ENCODE peak calls at places on chromosomes 13 and 19, in five cellular contexts. N, L, A, Z and D are unnamed samples.

GRCh38 chr13:59680429-59681024 is 483.2 kb downstream of the DIAPH3 start:
- DNase-seq in N (no peak), L (no peak), A (no peak), Z (no peak), D (no peak)

GRCh38 chr19:7941895-7942596 is 1.4 kb downstream of the TIMM44 start:
- DNase-seq in N (no peak), L (no peak), A (no peak), Z (no peak), D (no peak)

GRCh38 chr13:23679214-23679613 is 109.0 kb downstream of the TNFRSF19 start:
- DNase-seq in N (no peak), L (no peak), A (no peak), Z (no peak), D (no peak)

GRCh38 chr19:13832096-13832495 is 36.9 kb downstream of the ZSWIM4 start:
- DNase-seq in N (no peak), L (no peak), A (no peak), Z (no peak), D (no peak)

GRCh38 chr13:104949840-104950805 is 1585.3 kb downstream of the EFNB2 start:
- DNase-seq in N (no peak), L (no peak), A (no peak), Z (no peak), D (no peak)

GRCh38 chr13:95296326-95296939 is 4.8 kb downstream of the ABCC4 start:
- DNase-seq in N (no peak), L (peak; percentile 24), A (no peak), Z (peak; percentile 1), D (no peak)

GRCh38 chr19:38265213-38265861 is 964 bp downstream of the SPINT2 start:
- DNase-seq in N (no peak), L (no peak), A (no peak), Z (no peak), D (no peak)

GRCh38 chr19:410243-410781 is 1.4 kb upstream of the C2CD4C start:
- DNase-seq in N (no peak), L (no peak), A (no peak), Z (no peak), D (no peak)

GRCh38 chr13:27354379-27354778 is 70.0 kb upstream of the GTF3A start:
- DNase-seq in N (no peak), L (no peak), A (no peak), Z (no peak), D (no peak)

GRCh38 chr13:51342706-51343105 is 3.2 kb downstream of the SERPINE3 start:
- DNase-seq in N (no peak), L (no peak), A (no peak), Z (no peak), D (no peak)

GRCh38 chr13:52842440-52842839 is 6.0 kb downstream of the PCDH8 start:
- DNase-seq in N (no peak), L (no peak), A (no peak), Z (no peak), D (no peak)

GRCh38 chr19:55308281-55308680 is 16.9 kb downstream of the TMEM150B start:
- DNase-seq in N (peak; percentile 42), L (no peak), A (no peak), Z (no peak), D (no peak)

GRCh38 chr19:17244618-17245534 is 843 bp downstream of the NR2F6 start:
- DNase-seq in N (no peak), L (no peak), A (no peak), Z (no peak), D (no peak)

GRCh38 chr13:85812282-85812681 is 13.1 kb upstream of the SLITRK6 start:
- DNase-seq in N (no peak), L (no peak), A (no peak), Z (no peak), D (no peak)

GRCh38 chr19:28020631-28021315 is 1192.2 kb downstream of the UQCRFS1 start:
- DNase-seq in N (no peak), L (no peak), A (no peak), Z (no peak), D (no peak)

GRCh38 chr13:101144808-101145419 is 271.4 kb downstream of the NALCN start:
- DNase-seq in N (peak; percentile 22), L (no peak), A (no peak), Z (no peak), D (peak; percentile 5)

GRCh38 chr13:43785681-43786471 is 896 bp downstream of the ENOX1 start:
- DNase-seq in N (no peak), L (no peak), A (no peak), Z (peak; percentile 86), D (no peak)

GRCh38 chr19:31943305-31943704 is 402.1 kb upstream of the ZNF507 start:
- DNase-seq in N (no peak), L (no peak), A (no peak), Z (no peak), D (no peak)

GRCh38 chr13:80109313-80109712 is 231.6 kb downstream of the SPRY2 start:
- DNase-seq in N (no peak), L (no peak), A (no peak), Z (no peak), D (no peak)